ENCODE peak calls at places on chromosomes 3 and 15, in six cellular contexts. S, C, Y, L, D and Z are unnamed samples. For H3K36me3, the result is how much of the 10 kb centered on the place peaks cover.

GRCh38 chr15:74172751-74173544 is 562 bp upstream of the ISLR start:
- DNase-seq in S (peak), C (peak), Y (no peak), L (no peak), D (no peak), Z (no peak)

GRCh38 chr15:39778031-39778430 is 4.6 kb downstream of the FSIP1 start:
- DNase-seq in S (no peak), C (no peak), Y (no peak), L (no peak), D (no peak), Z (no peak)

GRCh38 chr3:38001456-38002081 is 11.0 kb downstream of the VILL start:
- DNase-seq in S (peak), C (no peak), Y (no peak), L (no peak), D (no peak), Z (no peak)

GRCh38 chr15:25859838-25860645 is 3.1 kb downstream of the ATP10A start:
- DNase-seq in S (peak), C (no peak), Y (no peak), L (no peak), D (no peak), Z (no peak)

GRCh38 chr15:35168464-35168863 is 83.4 kb upstream of the NANOGP8 start:
- DNase-seq in S (no peak), C (peak), Y (no peak), L (peak), D (no peak), Z (peak)

GRCh38 chr3:93910085-93910484 is 63.6 kb downstream of the PROS1 start:
- DNase-seq in S (no peak), C (no peak), Y (no peak), L (no peak), D (no peak), Z (no peak)

GRCh38 chr3:16739416-16740091 is 134.3 kb upstream of the DAZL start:
- DNase-seq in S (no peak), C (peak), Y (no peak), L (no peak), D (no peak), Z (no peak)

GRCh38 chr3:192433704-192434103 is 293.6 kb downstream of the FGF12 start:
- DNase-seq in S (no peak), C (no peak), Y (no peak), L (no peak), D (peak), Z (no peak)

GRCh38 chr3:12393894-12394293 is 90.4 kb upstream of the TSEN2 start:
- DNase-seq in S (no peak), C (peak), Y (no peak), L (peak), D (no peak), Z (peak)

GRCh38 chr15:33021806-33022389 is 172.6 kb downstream of the FMN1 start:
- DNase-seq in S (no peak), C (peak), Y (no peak), L (peak), D (no peak), Z (no peak)

GRCh38 chr15:101692799-101693198 is 31.5 kb downstream of the TARS3 start:
- DNase-seq in S (no peak), C (no peak), Y (no peak), L (peak), D (no peak), Z (no peak)

GRCh38 chr15:82966671-82967071 is 14.2 kb upstream of the HOMER2 start:
- DNase-seq in S (no peak), C (no peak), Y (no peak), L (no peak), D (peak), Z (no peak)

GRCh38 chr3:134923286-134923685 is 128.2 kb downstream of the EPHB1 start:
- DNase-seq in S (peak), C (no peak), Y (no peak), L (no peak), D (no peak), Z (no peak)

GRCh38 chr3:88936837-88937236 is 170.6 kb upstream of the EPHA3 start:
- DNase-seq in S (no peak), C (no peak), Y (no peak), L (no peak), D (no peak), Z (no peak)

GRCh38 chr3:67515778-67516177 is 138.6 kb downstream of the SUCLG2 start:
- DNase-seq in S (no peak), C (no peak), Y (no peak), L (no peak), D (no peak), Z (no peak)

GRCh38 chr3:41489205-41489604 is 289.9 kb downstream of the CTNNB1 start:
- DNase-seq in S (no peak), C (no peak), Y (no peak), L (no peak), D (no peak), Z (no peak)

GRCh38 chr15:84082739-84083138 is 152.8 kb upstream of the GOLGA6L4 start:
- DNase-seq in S (no peak), C (no peak), Y (no peak), L (peak), D (no peak), Z (no peak)

GRCh38 chr3:151895881-151896661 is 22.6 kb downstream of the SUCNR1 start:
- DNase-seq in S (no peak), C (no peak), Y (no peak), L (no peak), D (no peak), Z (no peak)

GRCh38 chr3:187281191-187281714 is 10.3 kb downstream of the MASP1 start:
- DNase-seq in S (no peak), C (peak), Y (no peak), L (no peak), D (no peak), Z (peak)

GRCh38 chr15:98674336-98674735 is 26.0 kb downstream of the IGF1R start:
- DNase-seq in S (no peak), C (no peak), Y (no peak), L (no peak), D (no peak), Z (no peak)

GRCh38 chr3:33645060-33645841 is 72.8 kb downstream of the CLASP2 start:
- DNase-seq in S (no peak), C (peak), Y (peak), L (peak), D (no peak), Z (no peak)

GRCh38 chr15:89444855-89445254 is 51.5 kb downstream of the RHCG start:
- DNase-seq in S (no peak), C (no peak), Y (no peak), L (no peak), D (no peak), Z (no peak)

GRCh38 chr3:86954226-86954625 is 36.7 kb downstream of the VGLL3 start:
- DNase-seq in S (no peak), C (peak), Y (no peak), L (peak), D (no peak), Z (no peak)

GRCh38 chr15:57376695-57377477 is 581 bp downstream of the CGNL1 start:
- DNase-seq in S (peak), C (peak), Y (no peak), L (peak), D (no peak), Z (no peak)

GRCh38 chr3:190807719-190808375 is 54.6 kb downstream of the GMNC start:
- DNase-seq in S (no peak), C (no peak), Y (no peak), L (peak), D (no peak), Z (no peak)

GRCh38 chr15:39585394-39585841 is 4.5 kb downstream of the THBS1 start:
- DNase-seq in S (no peak), C (peak), Y (no peak), L (peak), D (no peak), Z (peak)

GRCh38 chr3:134034005-134034785 is 4.5 kb upstream of the SLCO2A1 start:
- DNase-seq in S (peak), C (peak), Y (no peak), L (no peak), D (no peak), Z (no peak)

GRCh38 chr3:13229291-13229949 is 156.2 kb upstream of the IQSEC1 start:
- DNase-seq in S (no peak), C (peak), Y (no peak), L (peak), D (peak), Z (no peak)

GRCh38 chr15:63052961-63053698 is 10.6 kb downstream of the TPM1 start:
- DNase-seq in S (peak), C (no peak), Y (no peak), L (no peak), D (no peak), Z (no peak)

GRCh38 chr3:25962255-25962654 is 172.4 kb downstream of the OXSM start:
- DNase-seq in S (no peak), C (no peak), Y (no peak), L (peak), D (no peak), Z (no peak)

GRCh38 chr3:46675843-46676567 is 17.5 kb downstream of the ALS2CL start:
- DNase-seq in S (peak), C (peak), Y (no peak), L (no peak), D (no peak), Z (no peak)

GRCh38 chr15:74034206-74034755 is 39.8 kb downstream of the PML start:
- DNase-seq in S (no peak), C (no peak), Y (no peak), L (no peak), D (no peak), Z (no peak)

GRCh38 chr15:83109532-83109931 is 2.1 kb downstream of the TM6SF1 start:
- DNase-seq in S (no peak), C (no peak), Y (no peak), L (no peak), D (no peak), Z (no peak)

GRCh38 chr3:103048371-103048722 is 613.5 kb downstream of the ZPLD1 start:
- DNase-seq in S (no peak), C (no peak), Y (no peak), L (no peak), D (no peak), Z (no peak)

GRCh38 chr3:154745925-154746324 is 315.9 kb upstream of the GPR149 start:
- DNase-seq in S (no peak), C (no peak), Y (no peak), L (no peak), D (no peak), Z (no peak)

GRCh38 chr3:52490035-52490937 is 4.9 kb upstream of the STAB1 start:
- DNase-seq in S (no peak), C (no peak), Y (no peak), L (no peak), D (no peak), Z (no peak)

GRCh38 chr3:52490938-52491526 is 4.1 kb upstream of the STAB1 start:
- DNase-seq in S (no peak), C (peak), Y (no peak), L (no peak), D (no peak), Z (no peak)

GRCh38 chr3:52493232-52494017 is 1.7 kb upstream of the STAB1 start:
- DNase-seq in S (no peak), C (no peak), Y (no peak), L (no peak), D (no peak), Z (no peak)

GRCh38 chr3:52494446-52494845 is 692 bp upstream of the STAB1 start:
- DNase-seq in S (no peak), C (no peak), Y (no peak), L (no peak), D (no peak), Z (no peak)

DNA sequence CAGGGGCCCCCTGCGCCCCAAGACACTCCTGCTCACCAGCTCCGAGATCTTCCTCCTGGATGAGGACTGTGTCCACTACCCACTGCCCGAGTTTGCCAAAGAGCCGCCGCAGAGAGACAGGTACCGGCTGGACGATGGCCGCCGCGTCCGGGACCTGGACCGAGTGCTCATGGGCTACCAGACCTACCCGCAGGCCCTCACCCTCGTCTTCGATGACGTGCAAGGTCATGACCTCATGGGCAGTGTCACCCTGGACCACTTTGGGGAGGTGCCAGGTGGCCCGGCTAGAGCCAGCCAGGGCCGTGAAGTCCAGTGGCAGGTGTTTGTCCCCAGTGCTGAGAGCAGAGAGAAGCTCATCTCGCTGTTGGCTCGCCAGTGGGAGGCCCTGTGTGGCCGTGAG is 3.1 kb upstream of the STAB1 start:
- DNase-seq in S (no peak), C (no peak), Y (no peak), L (no peak), D (no peak), Z (no peak)
- H3K4me3 ChIP-seq in S (no peak), C (no peak), Y (no peak), L (no peak), D (no peak), Z (no peak)

DNA sequence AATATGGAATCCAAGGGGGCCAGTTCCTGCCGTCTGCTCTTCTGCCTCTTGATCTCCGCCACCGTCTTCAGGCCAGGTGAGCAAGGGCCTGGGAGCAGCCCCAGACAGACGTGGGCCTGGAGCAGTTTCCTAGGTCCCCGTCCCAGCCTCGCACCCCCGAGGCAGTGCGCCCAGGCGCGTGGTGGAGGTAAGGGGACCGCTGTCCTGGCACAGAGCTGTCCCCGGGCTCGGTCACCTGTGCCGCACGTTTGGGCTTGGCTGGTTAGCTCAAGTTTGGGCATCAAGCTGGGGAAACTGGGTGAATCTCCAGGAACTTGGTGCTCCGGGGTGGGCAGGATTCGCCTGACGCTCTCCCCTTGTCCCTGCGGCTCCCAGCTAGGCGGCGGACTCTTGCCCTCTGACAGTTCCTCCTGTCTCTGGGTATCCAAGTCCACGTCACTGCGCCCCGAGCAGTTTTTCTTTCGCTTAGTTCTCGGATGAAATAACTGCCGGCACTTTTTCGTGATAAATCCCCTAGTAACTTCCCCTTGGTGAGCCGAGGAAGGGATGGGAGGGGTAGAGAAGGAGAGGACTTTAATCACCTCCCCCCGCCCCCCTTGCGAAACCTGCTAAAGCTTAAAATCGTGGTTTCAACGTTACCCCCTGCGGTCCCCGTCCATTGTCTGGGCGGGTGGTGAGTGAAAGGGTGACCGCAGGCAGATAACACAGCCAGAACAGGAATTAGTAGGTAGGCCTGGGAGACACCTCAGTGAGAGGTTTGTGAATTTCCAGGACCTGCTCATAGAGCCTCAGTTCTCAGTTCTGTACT is 901 bp downstream of the ALCAM start:
- DNase-seq in S (peak), C (peak), Y (peak), L (peak), D (peak), Z (no peak)
- TF ChIP-seq CTCF in S (no peak), C (peak), Y (no peak), L (no peak), D (no peak), Z (peak)

GRCh38 chr3:32525720-32526119 is 23.1 kb upstream of the CMTM6 start:
- DNase-seq in S (no peak), C (no peak), Y (no peak), L (no peak), D (no peak), Z (no peak)
- H3K36me3 ChIP-seq in S (under half), C (under half), Y (under half), L (under half), D (under half), Z (under half)

GRCh38 chr3:57689367-57690053 is 3.4 kb downstream of the DENND6A start:
- DNase-seq in S (no peak), C (no peak), Y (no peak), L (no peak), D (no peak), Z (no peak)
- H3K4me3 ChIP-seq in S (no peak), C (no peak), Y (no peak), L (no peak), D (no peak), Z (no peak)

GRCh38 chr15:51388726-51389125 is 47.3 kb downstream of the GLDN start:
- DNase-seq in S (no peak), C (no peak), Y (no peak), L (no peak), D (no peak), Z (no peak)

GRCh38 chr15:51386960-51387698 is 45.7 kb downstream of the GLDN start:
- DNase-seq in S (no peak), C (no peak), Y (no peak), L (no peak), D (no peak), Z (no peak)

GRCh38 chr15:51387699-51388041 is 46.2 kb downstream of the GLDN start:
- DNase-seq in S (no peak), C (no peak), Y (no peak), L (no peak), D (no peak), Z (no peak)

GRCh38 chr15:51390239-51390931 is 48.9 kb downstream of the GLDN start:
- DNase-seq in S (no peak), C (no peak), Y (no peak), L (no peak), D (no peak), Z (no peak)

DNA sequence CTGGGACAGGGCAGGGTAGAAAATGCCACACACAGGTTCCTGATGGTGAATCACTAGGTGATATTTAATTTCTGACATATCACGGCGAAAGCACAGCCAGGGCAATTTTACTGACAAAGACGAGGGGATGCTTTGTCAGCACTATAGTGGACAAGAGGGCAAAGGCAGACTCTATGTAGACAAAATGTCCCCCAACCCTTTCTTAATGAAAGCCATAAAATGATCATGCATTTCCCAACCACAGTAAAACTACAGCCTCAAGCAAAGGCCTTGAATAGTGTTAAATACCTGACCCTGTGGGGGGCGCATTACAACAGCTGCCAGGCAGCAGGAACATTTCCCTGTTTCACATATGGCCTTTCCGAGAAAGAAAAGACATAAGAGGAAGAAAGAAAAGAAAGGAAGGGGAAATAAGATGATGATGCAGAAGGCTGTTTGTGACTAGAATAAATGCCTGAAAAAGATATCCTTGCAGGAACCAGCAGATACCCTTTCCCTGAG is 49.5 kb downstream of the GLDN start:
- DNase-seq in S (no peak), C (no peak), Y (no peak), L (no peak), D (no peak), Z (no peak)
- TF ChIP-seq CTCF in S (no peak), C (no peak), Y (no peak), L (no peak), D (no peak), Z (no peak)

DNA sequence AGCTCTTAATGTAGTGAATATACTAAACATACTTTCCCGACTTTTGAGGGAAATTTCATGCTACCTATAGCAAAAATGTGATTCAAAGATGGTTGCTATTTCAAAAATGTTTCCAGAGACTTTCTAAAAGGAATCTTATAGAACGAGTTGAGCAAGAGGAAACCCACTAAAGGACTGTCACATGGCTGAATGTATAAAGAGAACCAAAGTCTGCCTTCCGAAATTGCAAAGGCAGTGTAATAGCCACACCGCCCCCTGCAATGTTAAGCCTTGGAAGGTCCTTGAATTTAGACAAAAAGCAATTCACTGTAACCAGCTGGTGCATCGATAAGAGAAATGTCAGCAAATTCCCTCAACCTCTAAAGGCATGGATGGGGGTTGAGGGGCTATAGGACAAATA is 142.8 kb downstream of the CHL1 start:
- DNase-seq in S (no peak), C (no peak), Y (no peak), L (no peak), D (no peak), Z (no peak)
- H3K36me3 ChIP-seq in S (under half), C (under half), Y (under half), L (under half), D (under half), Z (under half)

DNA sequence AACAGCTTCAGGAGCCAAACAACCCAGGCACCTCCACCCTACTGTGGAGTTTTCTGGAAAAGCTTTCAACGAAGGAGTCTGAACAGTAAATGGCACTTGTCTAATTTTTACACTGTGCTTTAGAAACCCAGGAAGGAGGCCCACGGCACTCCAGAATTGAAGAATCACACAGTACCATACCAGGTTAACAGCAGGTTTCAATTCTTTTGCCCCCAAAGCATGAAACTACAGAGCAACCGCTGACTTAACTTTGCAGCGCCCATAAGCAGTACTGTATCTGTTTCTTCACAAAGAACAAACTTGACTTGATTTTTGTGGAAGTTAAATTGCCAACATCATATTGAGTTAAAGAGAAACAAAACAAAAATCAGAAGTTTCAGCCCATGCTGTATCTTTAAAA is 456.5 kb downstream of the FOXP1 start:
- DNase-seq in S (no peak), C (no peak), Y (no peak), L (no peak), D (no peak), Z (no peak)
- H3K4me3 ChIP-seq in S (peak), C (no peak), Y (peak), L (no peak), D (no peak), Z (no peak)